ENCODE peak calls at places on chromosomes 2 and 18, in seven cellular contexts. Q is cardiac muscle cell, W is heart right ventricle, V is IMR-90, B is upper lobe of right lung, H is testis, C is psoas muscle. A is an unnamed sample. For H3K4me1, the result is how much of the 10 kb centered on the place peaks cover.

GRCh38 chr2:196229013-196229412 is 57.6 kb upstream of the STK17B start:
- DNase-seq in Q (no peak), W (no peak), V (no peak), B (no peak), H (no peak), C (no peak), A (no peak)

GRCh38 chr2:64998658-64999061 is 9.5 kb downstream of the SLC1A4 start:
- DNase-seq in Q (peak), W (no peak), V (peak), B (no peak), H (peak), C (no peak), A (no peak)

GRCh38 chr18:7196421-7196820 is 34.5 kb upstream of the LRRC30 start:
- DNase-seq in Q (no peak), W (no peak), V (no peak), B (no peak), H (no peak), C (no peak), A (no peak)

GRCh38 chr2:5894355-5894754 is 202.2 kb downstream of the SOX11 start:
- DNase-seq in Q (no peak), W (no peak), V (no peak), B (no peak), H (no peak), C (no peak), A (no peak)

GRCh38 chr2:153477641-153478288 is 797 bp downstream of the RPRM start:
- DNase-seq in Q (peak), W (peak), V (no peak), B (no peak), H (no peak), C (no peak), A (no peak)

GRCh38 chr2:126448611-126449010 is 207.3 kb upstream of the GYPC start:
- DNase-seq in Q (no peak), W (no peak), V (no peak), B (no peak), H (no peak), C (no peak), A (no peak)

GRCh38 chr2:240983361-240983995 is 14.9 kb upstream of the SNED1 start:
- DNase-seq in Q (peak), W (peak), V (peak), B (peak), H (peak), C (no peak), A (no peak)

GRCh38 chr2:47056374-47056773 is 98.7 kb downstream of the STPG4 start:
- DNase-seq in Q (no peak), W (peak), V (peak), B (no peak), H (no peak), C (no peak), A (no peak)

GRCh38 chr2:48282281-48282680 is 247.7 kb upstream of the STON1 start:
- DNase-seq in Q (no peak), W (no peak), V (no peak), B (no peak), H (no peak), C (no peak), A (no peak)

GRCh38 chr2:6780765-6781274 is 84.9 kb downstream of the CMPK2 start:
- DNase-seq in Q (no peak), W (peak), V (peak), B (peak), H (peak), C (peak), A (no peak)

GRCh38 chr2:39930175-39930926 is 151.3 kb upstream of the THUMPD2 start:
- DNase-seq in Q (no peak), W (no peak), V (no peak), B (no peak), H (no peak), C (no peak), A (no peak)

GRCh38 chr2:176494949-176495353 is 225.7 kb downstream of the MTX2 start:
- DNase-seq in Q (no peak), W (peak), V (no peak), B (no peak), H (peak), C (peak), A (no peak)

GRCh38 chr2:145006957-145007672 is 487.2 kb upstream of the ZEB2 start:
- DNase-seq in Q (no peak), W (peak), V (peak), B (no peak), H (no peak), C (peak), A (peak)

GRCh38 chr2:189393440-189394111 is 47.7 kb upstream of the WDR75 start:
- DNase-seq in Q (no peak), W (no peak), V (peak), B (no peak), H (no peak), C (no peak), A (no peak)

GRCh38 chr2:157315901-157316300 is 9.7 kb downstream of the ERMN start:
- DNase-seq in Q (no peak), W (no peak), V (no peak), B (no peak), H (no peak), C (no peak), A (no peak)

GRCh38 chr2:46053502-46054094 is 243.6 kb upstream of the EPAS1 start:
- DNase-seq in Q (no peak), W (no peak), V (no peak), B (no peak), H (no peak), C (no peak), A (no peak)

GRCh38 chr2:36459725-36460137 is 104.2 kb downstream of the CRIM1 start:
- DNase-seq in Q (peak), W (no peak), V (peak), B (no peak), H (peak), C (no peak), A (no peak)

GRCh38 chr2:231552752-231553151 is 22.5 kb upstream of the NMUR1 start:
- DNase-seq in Q (no peak), W (no peak), V (no peak), B (no peak), H (no peak), C (no peak), A (no peak)

GRCh38 chr2:121690095-121690494 is 40.8 kb upstream of the CLASP1 start:
- DNase-seq in Q (no peak), W (no peak), V (no peak), B (no peak), H (no peak), C (no peak), A (no peak)

GRCh38 chr2:147763861-147764260 is 81.0 kb upstream of the ACVR2A start:
- DNase-seq in Q (no peak), W (no peak), V (no peak), B (no peak), H (no peak), C (no peak), A (no peak)

GRCh38 chr2:120118018-120118417 is 105.1 kb downstream of the EPB41L5 start:
- DNase-seq in Q (no peak), W (no peak), V (no peak), B (no peak), H (no peak), C (no peak), A (no peak)

GRCh38 chr2:55047677-55048299 is 2.5 kb downstream of the RTN4 start:
- DNase-seq in Q (no peak), W (peak), V (peak), B (no peak), H (peak), C (no peak), A (no peak)

GRCh38 chr2:188280811-188281222 is 10.9 kb upstream of the GULP1 start:
- DNase-seq in Q (no peak), W (no peak), V (no peak), B (no peak), H (no peak), C (no peak), A (no peak)

GRCh38 chr2:15753233-15753798 is 161.6 kb downstream of the DDX1 start:
- DNase-seq in Q (no peak), W (no peak), V (no peak), B (no peak), H (no peak), C (no peak), A (no peak)

GRCh38 chr2:175807031-175807873 is 194.8 kb downstream of the LNPK start:
- DNase-seq in Q (peak), W (no peak), V (peak), B (no peak), H (no peak), C (no peak), A (no peak)

GRCh38 chr2:48175254-48175653 is 269.0 kb upstream of the FBXO11 start:
- DNase-seq in Q (no peak), W (no peak), V (peak), B (no peak), H (no peak), C (no peak), A (no peak)

GRCh38 chr2:61993422-61994024 is 88.0 kb downstream of the COMMD1 start:
- DNase-seq in Q (peak), W (no peak), V (peak), B (no peak), H (peak), C (no peak), A (no peak)

GRCh38 chr18:939167-939566 is 34.5 kb downstream of the ADCYAP1 start:
- DNase-seq in Q (no peak), W (no peak), V (no peak), B (no peak), H (no peak), C (no peak), A (no peak)

GRCh38 chr2:126866451-126866850 is 32.2 kb upstream of the TEX51 start:
- DNase-seq in Q (no peak), W (no peak), V (no peak), B (no peak), H (no peak), C (no peak), A (no peak)

DNA sequence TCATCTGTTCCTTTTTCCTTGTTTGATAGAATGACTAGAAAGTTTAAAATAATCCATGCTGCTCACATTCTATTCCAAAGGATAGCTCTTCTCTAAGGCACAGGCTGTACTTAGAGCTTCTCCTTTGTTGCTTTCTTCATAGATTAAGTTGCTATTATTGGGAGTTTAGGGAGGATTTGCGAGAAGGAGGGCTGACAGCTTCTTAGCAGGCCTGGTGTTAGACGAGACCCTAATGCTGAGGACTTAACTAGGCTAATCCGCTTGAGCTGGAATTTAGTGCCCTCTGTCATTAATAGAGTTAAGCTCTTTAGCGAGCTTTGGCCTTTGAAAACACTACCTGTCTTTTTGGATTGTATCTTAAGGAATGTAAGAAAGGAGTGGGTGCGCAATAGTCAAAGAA is 81.3 kb downstream of the MOGAT1 start:
- DNase-seq in Q (peak), W (no peak), V (no peak), B (no peak), H (no peak), C (no peak), A (no peak)
- H3K4me1 ChIP-seq in Q (under half), W (under half), V (under half), B (under half), H (under half), C (under half), A (under half)

DNA sequence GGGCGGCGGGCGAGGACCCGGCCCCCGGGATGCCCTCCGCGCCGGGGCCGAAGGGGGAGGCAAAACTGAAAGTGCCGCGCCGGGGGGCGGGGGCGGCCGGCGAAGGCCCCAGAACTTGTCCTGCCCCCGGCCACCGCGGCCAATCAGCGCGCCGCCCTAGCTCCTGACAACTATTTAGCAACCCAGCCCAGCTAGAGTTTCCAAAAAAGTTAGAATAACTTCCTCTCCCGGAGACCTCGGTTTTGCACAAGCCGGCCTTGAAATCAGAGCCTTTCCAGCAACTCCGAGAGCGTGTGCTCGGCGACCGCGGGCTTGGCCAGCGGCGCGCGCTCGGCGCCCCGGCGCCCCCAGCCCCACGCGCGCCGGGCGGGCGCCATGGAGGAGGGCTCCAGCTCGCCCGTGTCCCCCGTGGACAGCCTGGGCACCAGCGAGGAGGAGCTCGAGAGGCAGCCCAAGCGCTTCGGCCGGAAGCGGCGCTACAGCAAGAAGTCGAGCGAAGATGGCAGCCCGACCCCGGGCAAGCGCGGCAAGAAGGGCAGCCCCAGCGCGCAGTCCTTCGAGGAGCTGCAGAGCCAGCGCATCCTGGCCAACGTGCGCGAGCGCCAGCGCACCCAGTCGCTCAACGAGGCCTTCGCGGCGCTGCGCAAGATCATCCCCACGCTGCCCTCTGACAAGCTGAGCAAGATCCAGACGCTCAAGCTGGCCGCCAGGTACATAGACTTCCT is at the start of gene TWIST2:
- DNase-seq in Q (no peak), W (peak), V (peak), B (peak), H (peak), C (peak), A (peak)
- H3K4me3 ChIP-seq in Q (no peak), W (peak), V (peak), B (peak), H (peak), C (peak), A (peak)

DNA sequence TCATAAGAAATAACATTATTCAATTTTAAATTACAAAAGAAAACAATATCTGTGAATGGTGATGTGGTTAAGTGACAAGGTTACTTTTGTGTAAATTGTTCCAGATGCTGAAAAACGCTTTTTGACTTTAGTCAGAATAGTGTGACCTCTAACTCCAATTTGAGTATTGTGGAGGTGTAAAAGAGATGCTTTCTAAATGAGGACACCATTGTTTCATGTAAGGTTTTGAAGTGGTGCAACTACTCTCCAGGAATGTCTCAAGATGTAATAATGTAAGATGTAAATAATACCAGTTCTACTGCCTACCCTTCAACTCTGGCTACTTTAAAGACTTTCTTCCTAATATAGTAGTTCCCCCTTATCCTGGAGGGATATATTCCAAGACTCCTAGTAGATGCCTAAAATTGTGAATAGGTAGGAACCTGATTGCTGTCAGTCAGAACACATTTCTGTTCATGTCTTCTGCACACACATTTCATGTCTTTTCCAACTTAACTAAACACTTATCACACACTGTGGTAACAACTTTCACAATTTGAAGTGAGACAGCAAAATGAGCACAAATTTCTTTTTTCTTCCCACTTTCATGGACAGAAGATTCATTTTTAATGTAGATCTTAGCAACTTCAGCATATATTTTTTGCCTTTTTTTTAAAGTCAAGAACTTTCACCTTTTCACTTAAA is 39.1 kb upstream of the PPP1R1C start:
- DNase-seq in Q (no peak), W (no peak), V (no peak), B (no peak), H (no peak), C (no peak), A (no peak)
- H3K27ac ChIP-seq in Q (no peak), W (no peak), V (no peak), B (no peak), H (no peak), C (no peak), A (no peak)

GRCh38 chr2:134406716-134407115 is 152.8 kb downstream of the MGAT5 start:
- DNase-seq in Q (no peak), W (no peak), V (no peak), B (no peak), H (no peak), C (no peak), A (no peak)
- H3K4me1 ChIP-seq in Q (under half), W (half or more), V (under half), B (under half), H (under half), C (under half), A (under half)

DNA sequence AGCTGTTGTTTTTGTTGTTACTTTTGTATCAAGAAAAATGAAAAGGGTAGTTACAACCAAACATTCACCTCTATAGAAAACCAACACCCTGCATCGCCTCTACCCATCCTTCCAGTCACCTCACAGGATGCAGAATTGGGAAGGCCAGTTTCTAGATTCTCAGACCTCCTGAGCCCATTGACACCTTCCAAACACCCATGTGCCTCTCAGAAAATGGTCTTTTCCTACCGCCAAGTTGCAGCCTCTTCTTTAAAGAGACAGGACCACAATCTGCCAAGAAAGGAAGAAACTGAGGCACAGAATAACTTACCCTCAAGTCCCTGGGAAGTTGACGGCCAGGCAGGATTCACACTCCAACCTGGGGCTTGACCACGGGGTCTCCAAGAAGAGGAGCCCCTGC is 101.4 kb downstream of the TNS1 start:
- DNase-seq in Q (no peak), W (no peak), V (no peak), B (no peak), H (no peak), C (no peak), A (no peak)
- H3K4me3 ChIP-seq in Q (no peak), W (no peak), V (peak), B (peak), H (no peak), C (peak), A (peak)

DNA sequence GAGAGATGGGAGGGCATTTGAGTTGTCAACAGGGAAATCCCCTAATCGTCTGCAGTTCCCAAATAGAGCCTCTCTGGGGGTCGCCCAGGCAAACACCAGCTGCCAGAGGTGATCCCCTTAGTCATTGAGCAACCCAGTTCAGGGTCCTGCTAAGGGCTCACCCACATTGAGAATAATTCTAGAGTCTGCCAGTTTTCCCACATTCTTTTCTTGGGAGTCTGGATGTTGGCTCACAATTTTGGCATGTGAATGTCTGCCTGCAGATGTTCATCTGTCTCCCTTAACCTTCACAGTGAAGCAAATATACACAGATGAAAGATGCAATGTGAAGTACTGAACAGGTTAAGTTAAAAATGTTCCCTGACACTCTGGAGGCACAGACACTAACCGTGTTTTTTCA is 11.4 kb upstream of the SMIM21 start:
- DNase-seq in Q (no peak), W (no peak), V (peak), B (no peak), H (no peak), C (no peak), A (no peak)
- H3K27ac ChIP-seq in Q (no peak), W (no peak), V (no peak), B (no peak), H (no peak), C (no peak), A (no peak)

GRCh38 chr2:134131681-134132486 is 122.0 kb upstream of the MGAT5 start:
- DNase-seq in Q (no peak), W (no peak), V (no peak), B (no peak), H (no peak), C (no peak), A (no peak)
- H3K4me1 ChIP-seq in Q (under half), W (half or more), V (under half), B (under half), H (under half), C (under half), A (under half)

DNA sequence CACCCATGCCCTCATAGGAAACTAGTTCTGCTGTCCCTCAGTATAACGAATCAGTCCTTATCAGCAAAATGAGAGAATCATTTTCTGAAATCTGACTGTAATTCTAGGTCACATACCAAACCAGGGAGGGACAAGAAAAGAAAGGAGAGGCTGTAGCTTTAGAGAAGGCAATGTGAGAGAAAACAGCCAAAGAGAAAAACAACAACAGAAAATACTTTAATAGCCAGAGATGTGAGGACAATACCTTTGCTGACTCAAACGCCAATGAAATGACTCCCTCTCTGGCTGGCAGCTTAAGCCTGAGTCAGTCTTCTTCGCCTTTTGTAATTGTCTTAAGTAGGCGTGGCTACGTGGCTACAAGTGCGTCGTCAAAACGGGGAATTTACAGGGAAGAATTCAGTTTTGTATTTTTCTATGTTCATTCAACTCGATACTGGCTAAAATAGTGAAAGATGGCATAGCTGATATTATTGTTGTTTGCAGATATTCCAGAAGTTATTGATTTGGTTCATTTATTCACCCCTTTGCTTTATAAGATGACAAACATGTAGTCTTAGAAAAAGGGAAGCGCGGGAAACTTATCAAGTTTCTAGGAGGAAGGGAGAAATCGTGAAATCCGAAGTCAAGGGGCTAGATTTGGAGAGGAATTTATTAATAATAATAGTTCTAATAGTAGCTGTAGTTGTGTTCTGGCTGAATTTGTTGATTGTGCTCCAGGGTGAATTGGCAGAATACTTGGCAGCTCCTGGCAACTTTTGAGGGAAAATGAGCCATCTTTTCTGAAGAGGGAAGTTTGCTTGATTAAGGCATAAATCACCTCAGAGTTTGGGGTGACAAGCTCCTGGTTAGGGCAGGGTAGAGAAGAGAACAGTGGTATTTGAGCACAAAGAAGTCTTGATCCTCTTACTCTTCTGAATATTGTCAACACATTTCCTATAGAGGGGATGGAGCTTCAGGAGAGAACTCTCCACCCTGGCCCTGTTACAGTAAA is at the start of gene IL1A:
- DNase-seq in Q (no peak), W (no peak), V (peak), B (no peak), H (peak), C (no peak), A (no peak)
- H3K4me3 ChIP-seq in Q (no peak), W (no peak), V (peak), B (peak), H (peak), C (no peak), A (no peak)

A was measured in thoracic aorta.